ENCODE peak calls at places on chromosome 20, in seven cellular contexts. G is stimulated activated CD4-positive, alpha-beta T cell treated with anti-CD3 and anti-CD28 coated beads, Interleukin-15, amount 100 ng/mL, for 24 hours; C is neuronal stem cell; K is GM23248; V is activated CD4-positive, alpha-beta T cell treated with anti-CD3 and anti-CD28 coated beads, Interleukin-2, amount 50 U/mL, for 1 hour; O is iris pigment epithelial cell; W is stimulated activated CD8-positive, alpha-beta memory T cell treated with anti-CD3 and anti-CD28 coated beads, Interleukin-2, amount 100 ng/mL, for 1 hour. M is an unnamed sample.

GRCh38 chr20:40948352-40949267 is 80.0 kb upstream of the TOP1 start:
- DNase-seq in G (no peak), C (no peak), K (no peak), V (no peak), O (peak; percentile 24), W (no peak), M (no peak)

GRCh38 chr20:20073851-20074252 is 21.5 kb downstream of the CFAP61 start:
- DNase-seq in G (no peak), C (no peak), K (no peak), V (no peak), O (no peak), W (no peak), M (no peak)

GRCh38 chr20:44410583-44411019 is 55.1 kb downstream of the HNF4A start:
- DNase-seq in G (no peak), C (no peak), K (no peak), V (no peak), O (no peak), W (no peak), M (no peak)

GRCh38 chr20:3102575-3103368 is 18.2 kb upstream of the AVP start:
- DNase-seq in G (no peak), C (no peak), K (no peak), V (no peak), O (no peak), W (no peak), M (no peak)

GRCh38 chr20:10178727-10179313 is 39.8 kb upstream of the SNAP25 start:
- DNase-seq in G (no peak), C (no peak), K (no peak), V (no peak), O (no peak), W (no peak), M (no peak)

GRCh38 chr20:10093087-10093591 is 58.4 kb downstream of the ANKEF1 start:
- DNase-seq in G (no peak), C (no peak), K (peak; percentile 88), V (no peak), O (peak; percentile 65), W (no peak), M (no peak)

GRCh38 chr20:23112595-23112994 is 26.5 kb upstream of the CD93 start:
- DNase-seq in G (no peak), C (no peak), K (no peak), V (no peak), O (no peak), W (no peak), M (no peak)

GRCh38 chr20:31606928-31607639 is 2.0 kb downstream of the ID1 start:
- DNase-seq in G (no peak), C (no peak), K (peak; percentile 95), V (no peak), O (peak; percentile 79), W (no peak), M (no peak)

GRCh38 chr20:63117661-63118302 is 98.1 kb downstream of the YTHDF1 start:
- DNase-seq in G (no peak), C (no peak), K (no peak), V (no peak), O (no peak), W (no peak), M (no peak)

GRCh38 chr20:34201531-34201930 is 39.7 kb upstream of the ASIP start:
- DNase-seq in G (no peak), C (no peak), K (no peak), V (no peak), O (no peak), W (no peak), M (no peak)

GRCh38 chr20:4949833-4950178 is 51.5 kb downstream of the SLC23A2 start:
- DNase-seq in G (peak; percentile 33), C (no peak), K (peak; percentile 81), V (peak; percentile 1), O (peak; percentile 40), W (no peak), M (peak; percentile 3)

GRCh38 chr20:35166242-35166830 is 5.5 kb upstream of the PROCR start:
- DNase-seq in G (no peak), C (no peak), K (no peak), V (no peak), O (no peak), W (no peak), M (no peak)

GRCh38 chr20:36273414-36274247 is 32.5 kb upstream of the DLGAP4 start:
- DNase-seq in G (peak; percentile 20), C (no peak), K (peak; percentile 47), V (peak; percentile 8), O (peak; percentile 18), W (no peak), M (no peak)

GRCh38 chr20:57076951-57077350 is 189.5 kb downstream of the BMP7 start:
- DNase-seq in G (no peak), C (no peak), K (no peak), V (no peak), O (no peak), W (no peak), M (no peak)

GRCh38 chr20:51650685-51651134 is 108.2 kb upstream of the NFATC2 start:
- DNase-seq in G (no peak), C (no peak), K (peak; percentile 59), V (no peak), O (peak; percentile 90), W (no peak), M (no peak)

GRCh38 chr20:8803065-8803464 is 265.8 kb upstream of the PLCB4 start:
- DNase-seq in G (no peak), C (no peak), K (no peak), V (no peak), O (no peak), W (no peak), M (no peak)

GRCh38 chr20:41261790-41262717 is 55.5 kb downstream of the ZHX3 start:
- DNase-seq in G (no peak), C (no peak), K (peak; percentile 39), V (no peak), O (no peak), W (no peak), M (no peak)

GRCh38 chr20:59831024-59831900 is 102.2 kb downstream of the SYCP2 start:
- DNase-seq in G (no peak), C (no peak), K (no peak), V (no peak), O (no peak), W (no peak), M (no peak)

GRCh38 chr20:3998998-3999397 is 16.4 kb downstream of the RNF24 start:
- DNase-seq in G (no peak), C (no peak), K (no peak), V (no peak), O (no peak), W (no peak), M (no peak)

GRCh38 chr20:818001-818664 is 15.4 kb upstream of the FAM110A start:
- DNase-seq in G (no peak), C (no peak), K (peak; percentile 37), V (no peak), O (no peak), W (no peak), M (no peak)

GRCh38 chr20:4726710-4727391 is 5.1 kb downstream of the PRND start:
- DNase-seq in G (peak; percentile 51), C (no peak), K (peak; percentile 92), V (no peak), O (peak; percentile 78), W (no peak), M (peak; percentile 88)